ENCODE peak calls at places on chromosome X, in seven cellular contexts. S, J, A, T, D, G and N are unnamed samples.

GRCh38 chrX:18702362-18703195 is 4.9 kb upstream of the PPEF1 start:
- DNase-seq in J (no peak), A (no peak), S (no peak), G (no peak), T (no peak), D (no peak), N (peak)

GRCh38 chrX:108087792-108088191 is 3.5 kb downstream of the PSMD10 start:
- DNase-seq in A (no peak), J (no peak), S (no peak), G (no peak), D (no peak), T (no peak), N (no peak)

GRCh38 chrX:7132335-7133035 is 15.0 kb upstream of the STS start:
- DNase-seq in T (peak), S (peak), G (no peak), J (peak), D (peak), A (no peak), N (no peak)

GRCh38 chrX:110420771-110421498 is 62.3 kb downstream of the RTL9 start:
- DNase-seq in A (no peak), S (no peak), J (peak), T (no peak), G (no peak), D (no peak), N (no peak)

GRCh38 chrX:47327902-47328301 is 42.5 kb upstream of the ZNF157 start:
- DNase-seq in D (no peak), A (no peak), S (no peak), T (no peak), G (no peak), J (no peak), N (no peak)

GRCh38 chrX:16946361-16946964 is at the start of gene REPS2:
- DNase-seq in J (peak), S (peak), A (no peak), G (peak), D (peak), T (peak), N (peak)

GRCh38 chrX:131626681-131627296 is 82.9 kb downstream of the OR13H1 start:
- DNase-seq in D (peak), J (no peak), S (no peak), T (no peak), A (no peak), G (peak), N (peak)

GRCh38 chrX:48558270-48558669 is 16.0 kb upstream of the RBM3 start:
- DNase-seq in J (no peak), G (no peak), D (no peak), S (no peak), A (no peak), T (no peak), N (no peak)

GRCh38 chrX:29461039-29461438 is 754.3 kb upstream of the MAGEB2 start:
- DNase-seq in G (no peak), J (no peak), S (no peak), D (no peak), T (no peak), A (no peak), N (no peak)

GRCh38 chrX:9957743-9958142 is 9.4 kb upstream of the CLDN34 start:
- DNase-seq in T (no peak), G (no peak), J (no peak), D (no peak), A (no peak), S (no peak), N (no peak)

GRCh38 chrX:47311857-47312774 is 58.3 kb upstream of the ZNF157 start:
- DNase-seq in T (no peak), S (peak), A (no peak), J (peak), D (peak), G (peak), N (peak)

GRCh38 chrX:15146515-15146914 is 123.4 kb downstream of the ASB9 start:
- DNase-seq in J (peak), S (no peak), A (no peak), D (no peak), T (no peak), G (peak), N (no peak)

GRCh38 chrX:44241551-44241950 is 101.9 kb downstream of the EFHC2 start:
- DNase-seq in J (no peak), D (no peak), S (no peak), G (no peak), A (no peak), T (no peak), N (no peak)

GRCh38 chrX:100911731-100912130 is 17.0 kb downstream of the XKRX start:
- DNase-seq in D (no peak), T (no peak), G (no peak), A (no peak), S (no peak), J (no peak), N (peak)

GRCh38 chrX:151920530-151920929 is 7.8 kb downstream of the MAGEA4 start:
- DNase-seq in A (no peak), G (no peak), J (no peak), D (no peak), T (no peak), S (no peak), N (no peak)

GRCh38 chrX:150575415-150575814 is 7.0 kb downstream of the MTM1 start:
- DNase-seq in A (no peak), G (no peak), D (peak), T (no peak), S (no peak), J (no peak), N (no peak)

GRCh38 chrX:107672955-107673378 is 44.7 kb downstream of the PRPS1 start:
- DNase-seq in A (no peak), D (peak), S (peak), T (no peak), J (peak), G (peak), N (peak)

GRCh38 chrX:149570668-149571067 is 16.6 kb downstream of the MAGEA9B start:
- DNase-seq in T (no peak), J (no peak), G (no peak), S (no peak), D (no peak), A (no peak), N (peak)

GRCh38 chrX:7084841-7085240 is 62.7 kb upstream of the STS start:
- DNase-seq in G (no peak), T (no peak), A (no peak), S (no peak), D (no peak), J (no peak), N (no peak)

GRCh38 chrX:31551913-31552312 is 480.1 kb upstream of the FTHL17 start:
- DNase-seq in D (no peak), S (no peak), G (no peak), A (no peak), J (no peak), T (no peak), N (no peak)

GRCh38 chrX:39616098-39616729 is 481.5 kb downstream of the BCOR start:
- DNase-seq in D (no peak), J (no peak), A (peak), G (no peak), T (no peak), S (no peak), N (no peak)

GRCh38 chrX:14865201-14865600 is 7.7 kb downstream of the FANCB start:
- DNase-seq in G (no peak), D (no peak), A (no peak), S (no peak), J (no peak), T (no peak), N (no peak)

GRCh38 chrX:117376460-117376859 is 740.1 kb downstream of the KLHL13 start:
- DNase-seq in D (peak), G (no peak), A (no peak), T (no peak), J (no peak), S (peak), N (peak)

GRCh38 chrX:136608295-136608933 is 39.5 kb upstream of the CD40LG start:
- DNase-seq in A (no peak), T (no peak), S (no peak), D (peak), G (no peak), J (no peak), N (peak)
- TF ChIP-seq JUND in A (no peak), T (no peak), S (no peak), D (no peak), G (no peak), J (no peak), N (no peak)

DNA sequence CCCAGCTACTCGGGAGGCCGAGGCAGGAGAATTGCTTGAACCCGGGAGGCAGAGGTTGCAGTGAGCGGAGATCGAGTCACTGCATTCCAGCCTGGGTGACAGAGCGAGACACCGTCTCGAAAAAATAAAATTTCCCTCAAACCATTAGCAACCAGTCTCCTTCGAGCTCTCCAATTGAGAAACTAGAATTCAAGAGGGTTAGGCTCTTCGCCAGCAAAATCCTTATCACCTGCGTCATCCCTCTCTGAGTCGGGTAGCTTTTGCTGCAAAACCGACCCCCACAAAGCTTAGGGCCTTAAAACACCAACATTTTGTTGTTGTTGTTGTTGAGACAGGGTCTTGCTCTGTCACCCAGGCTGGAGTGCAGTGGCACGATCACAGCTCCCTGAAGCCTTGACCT is 75.1 kb upstream of the DDX3X start:
- DNase-seq in T (no peak), J (no peak), G (no peak), D (no peak), A (no peak), S (no peak), N (no peak)
- TF ChIP-seq JUND in T (no peak), J (no peak), G (no peak), D (no peak), A (no peak), S (no peak), N (no peak)

GRCh38 chrX:38352362-38352761 is at the start of gene OTC:
- DNase-seq in T (no peak), J (no peak), D (no peak), S (no peak), A (no peak), G (no peak), N (no peak)

DNA sequence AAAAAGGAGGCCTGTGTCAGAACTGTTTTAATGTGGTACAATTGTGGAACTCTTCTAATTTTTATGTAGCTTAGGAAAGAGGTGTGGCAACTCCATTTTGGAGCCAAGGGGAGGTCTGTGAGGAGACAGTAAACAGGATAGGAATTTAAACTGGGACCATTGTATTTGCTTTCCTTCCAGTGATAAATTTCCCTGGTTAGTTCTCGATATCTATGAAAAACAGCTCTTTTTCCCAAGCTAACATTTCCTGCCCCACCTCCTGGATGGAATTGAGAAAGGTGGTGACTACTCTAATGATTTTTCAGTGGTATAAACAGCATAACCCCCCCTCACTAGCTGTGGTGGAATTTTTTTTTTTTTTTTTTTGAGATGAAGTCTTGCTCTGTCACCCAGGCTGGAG is 5.9 kb downstream of the OTC start:
- DNase-seq in A (no peak), J (no peak), T (no peak), D (no peak), S (no peak), G (no peak), N (no peak)
- TF ChIP-seq JUND in A (no peak), J (no peak), T (no peak), D (no peak), S (no peak), G (no peak), N (no peak)

GRCh38 chrX:74370482-74370881 is 50.8 kb upstream of the SLC16A2 start:
- DNase-seq in A (no peak), G (no peak), J (no peak), T (no peak), S (no peak), D (no peak), N (no peak)
- TF ChIP-seq JUND in A (no peak), G (no peak), J (no peak), T (no peak), S (no peak), D (no peak), N (no peak)

GRCh38 chrX:69028006-69028760 is 137.1 kb downstream of the PJA1 start:
- DNase-seq in A (peak), S (no peak), J (no peak), G (no peak), D (no peak), T (no peak), N (no peak)
- TF ChIP-seq JUND in A (no peak), S (no peak), J (no peak), G (no peak), D (no peak), T (no peak), N (no peak)

GRCh38 chrX:136291824-136292223 is 8.9 kb upstream of the ADGRG4 start:
- DNase-seq in D (no peak), S (no peak), G (no peak), T (no peak), A (no peak), J (no peak), N (no peak)
- TF ChIP-seq JUND in D (no peak), S (no peak), G (no peak), T (no peak), A (no peak), J (no peak), N (no peak)

DNA sequence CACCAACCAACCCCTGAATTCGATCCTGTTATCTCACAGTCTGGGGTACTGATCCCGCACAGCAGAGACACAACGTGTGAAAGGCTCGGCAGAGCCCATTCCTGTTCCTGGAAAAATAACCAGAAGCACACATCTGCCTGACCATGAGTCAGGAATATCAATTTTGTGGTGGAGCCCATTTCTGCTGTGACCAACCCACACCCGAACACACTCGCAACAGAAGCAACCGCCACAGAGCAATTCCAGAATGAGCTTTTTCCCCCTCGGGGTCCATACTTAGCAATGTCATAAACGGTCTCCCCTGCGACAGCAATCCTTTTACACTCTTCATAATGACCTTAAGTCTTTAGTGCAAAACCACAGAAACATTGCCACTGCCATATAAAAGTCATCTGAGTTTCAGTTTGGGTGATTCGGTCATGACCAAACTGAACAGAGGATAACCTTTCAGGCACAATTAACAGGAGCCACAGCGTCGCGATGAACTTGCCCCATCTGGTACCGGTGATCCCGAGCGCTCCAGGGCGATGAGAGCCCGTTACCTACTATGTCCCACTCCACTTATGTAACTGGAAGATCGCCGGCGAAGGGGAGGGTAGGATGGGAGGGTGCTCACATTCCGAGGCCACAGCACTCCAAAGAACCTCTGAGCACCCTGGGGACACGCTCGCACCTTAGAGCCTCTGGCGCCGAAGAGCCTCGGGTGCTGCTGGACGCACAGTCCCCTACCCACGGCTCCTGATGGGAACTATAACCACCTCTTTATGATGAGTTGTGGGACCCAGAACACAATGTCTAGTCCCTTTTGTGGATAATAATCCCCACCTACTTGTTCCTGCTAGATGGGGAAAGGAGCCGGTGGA is 1.1 kb downstream of the MECP2 start:
- DNase-seq in J (peak), A (no peak), T (no peak), S (peak), G (no peak), D (no peak), N (no peak)
- TF ChIP-seq JUND in J (no peak), A (no peak), T (no peak), S (no peak), G (no peak), D (no peak), N (no peak)

GRCh38 chrX:134482371-134482770 is 22.4 kb downstream of the HPRT1 start:
- DNase-seq in G (no peak), S (no peak), T (no peak), D (no peak), J (no peak), A (no peak), N (no peak)

GRCh38 chrX:134478374-134478773 is 18.4 kb downstream of the HPRT1 start:
- DNase-seq in D (no peak), S (no peak), T (no peak), A (no peak), J (no peak), G (no peak), N (no peak)

GRCh38 chrX:134481339-134481738 is 21.4 kb downstream of the HPRT1 start:
- DNase-seq in J (no peak), S (no peak), G (no peak), D (no peak), T (no peak), A (no peak), N (no peak)

GRCh38 chrX:134480061-134480460 is 20.1 kb downstream of the HPRT1 start:
- DNase-seq in J (no peak), D (no peak), T (no peak), G (no peak), S (no peak), A (no peak), N (no peak)

GRCh38 chrX:134484039-134484438 is 24.1 kb downstream of the HPRT1 start:
- DNase-seq in G (peak), T (no peak), D (peak), S (peak), J (peak), A (no peak), N (peak)
- TF ChIP-seq JUND in G (no peak), T (no peak), D (no peak), S (no peak), J (no peak), A (no peak), N (no peak)

DNA sequence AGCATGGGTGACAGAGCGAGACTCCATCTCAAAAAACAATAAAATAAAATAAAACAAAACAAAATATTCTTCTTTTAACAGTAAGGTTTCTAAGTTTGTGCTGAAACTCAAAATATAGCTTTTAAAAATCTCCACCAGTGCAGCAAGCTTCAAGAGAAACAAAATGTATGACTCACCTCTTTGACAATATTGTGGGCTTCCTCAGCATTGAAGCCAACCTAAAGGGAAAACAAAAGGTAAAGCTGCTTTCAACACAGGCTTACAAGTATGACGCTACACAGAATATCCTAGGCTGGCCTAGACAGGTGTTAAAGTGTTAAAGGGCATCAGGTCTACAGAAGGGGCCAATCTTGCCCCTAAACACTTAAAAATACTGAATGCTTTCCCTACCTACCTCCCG is 1.2 kb downstream of the DYNLT3 start:
- DNase-seq in S (no peak), T (no peak), D (no peak), G (no peak), J (no peak), A (no peak), N (no peak)
- TF ChIP-seq JUND in S (no peak), T (no peak), D (no peak), G (no peak), J (no peak), A (no peak), N (no peak)

DNA sequence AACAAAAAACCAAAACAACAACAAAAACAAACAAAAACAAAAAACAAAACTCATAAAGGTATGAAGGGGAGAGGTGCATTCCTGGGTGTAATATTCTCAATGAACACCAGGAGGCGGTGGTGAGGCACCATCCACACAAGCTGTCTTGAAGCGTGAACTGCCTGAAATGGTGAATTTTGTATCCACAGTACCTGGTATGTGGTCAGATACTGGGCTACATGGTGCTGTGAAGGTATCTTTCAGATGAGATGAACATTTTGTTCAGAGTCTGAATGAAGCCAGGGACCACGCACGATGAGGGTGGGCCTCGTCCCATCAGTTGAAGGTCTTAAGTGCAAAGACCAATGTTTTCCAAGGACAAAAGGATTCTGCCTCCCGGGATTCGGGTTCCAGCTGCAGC is 58.5 kb downstream of the ASMT start:
- DNase-seq in S (peak), J (peak), A (no peak), D (peak), T (no peak), G (peak), N (peak)
- TF ChIP-seq JUND in S (no peak), J (no peak), A (no peak), D (no peak), T (no peak), G (no peak), N (no peak)